ENCODE peak calls at places on chromosomes 6 and 20, in eight cellular contexts. U, A, P, V, M, K, R and Y are unnamed samples.

GRCh38 chr6:101226677-101227135 is 166.8 kb upstream of the GRIK2 start:
- DNase-seq in P (peak), V (no peak), M (peak), R (peak), K (peak), A (no peak), U (peak), Y (peak)

GRCh38 chr6:84860954-84861353 is 96.6 kb upstream of the TBX18 start:
- DNase-seq in U (peak), V (no peak), M (no peak), P (no peak), R (no peak), A (no peak), K (no peak), Y (no peak)

GRCh38 chr6:111777357-111777756 is 95.9 kb downstream of the FYN start:
- DNase-seq in M (no peak), U (no peak), A (no peak), K (no peak), R (no peak), V (no peak), P (no peak), Y (no peak)

GRCh38 chr6:134415681-134416080 is 97.8 kb upstream of the SGK1 start:
- DNase-seq in M (no peak), U (no peak), R (no peak), P (no peak), A (no peak), K (no peak), V (no peak), Y (no peak)

GRCh38 chr6:10384719-10385511 is 30.0 kb downstream of the TFAP2A start:
- DNase-seq in A (no peak), V (no peak), K (no peak), M (no peak), U (no peak), P (no peak), R (no peak), Y (no peak)

GRCh38 chr20:59439243-59439642 is 138.8 kb downstream of the EDN3 start:
- DNase-seq in K (no peak), M (no peak), A (no peak), R (no peak), P (no peak), V (no peak), U (no peak), Y (no peak)

GRCh38 chr6:104940238-104940880 is 16.5 kb upstream of the LIN28B start:
- DNase-seq in P (no peak), U (no peak), V (peak), K (peak), A (no peak), M (no peak), R (no peak), Y (no peak)

GRCh38 chr6:166567107-166567506 is 19.4 kb downstream of the RAMACL start:
- DNase-seq in A (no peak), K (peak), P (peak), R (peak), U (peak), M (peak), V (no peak), Y (peak)

GRCh38 chr6:165178056-165178455 is 131.3 kb downstream of the C6orf118 start:
- DNase-seq in U (peak), V (no peak), R (peak), M (no peak), P (peak), K (no peak), A (no peak), Y (no peak)

GRCh38 chr6:158284340-158285210 is 27.7 kb upstream of the TULP4 start:
- DNase-seq in V (no peak), K (no peak), A (no peak), P (peak), M (peak), U (peak), R (peak), Y (peak)

GRCh38 chr6:125787791-125788190 is 3.0 kb upstream of the NCOA7 start:
- DNase-seq in R (peak), A (peak), V (no peak), P (no peak), M (peak), U (peak), K (no peak), Y (peak)

DNA sequence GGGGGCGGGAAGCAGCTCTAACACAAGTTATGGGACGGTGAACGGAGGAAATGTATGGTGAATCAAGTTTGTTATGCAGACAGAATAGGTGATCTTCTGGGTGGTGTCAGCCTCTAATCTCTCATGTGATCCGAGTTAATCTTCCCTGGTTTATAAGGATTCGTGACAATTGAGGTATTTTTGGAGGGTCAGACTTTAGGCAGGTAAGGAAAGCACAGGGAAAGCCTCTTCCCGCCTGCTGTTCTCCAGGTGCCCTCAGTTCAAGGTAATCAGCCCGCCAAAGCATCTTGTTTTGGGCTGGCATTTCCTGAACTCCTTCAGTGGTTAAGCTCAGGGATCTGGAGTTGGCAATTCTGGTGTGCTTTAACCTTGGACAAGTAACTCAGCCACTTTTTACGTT is 1.2 kb downstream of the CSTF1 start:
- DNase-seq in P (no peak), V (no peak), K (no peak), U (no peak), M (no peak), R (no peak), A (no peak), Y (no peak)
- H3K4me3 ChIP-seq in P (peak), V (peak), K (peak), U (peak), M (peak), R (peak), A (no peak), Y (peak)

GRCh38 chr6:41370488-41371111 is 35.2 kb downstream of the NCR2 start:
- DNase-seq in A (no peak), P (peak), M (no peak), V (no peak), R (no peak), U (no peak), K (no peak), Y (no peak)

GRCh38 chr6:41371992-41372525 is 36.7 kb downstream of the NCR2 start:
- DNase-seq in A (peak), K (peak), M (no peak), U (no peak), V (no peak), P (no peak), R (peak), Y (peak)

GRCh38 chr6:41373367-41373918 is 38.0 kb downstream of the NCR2 start:
- DNase-seq in V (no peak), K (no peak), R (no peak), A (no peak), P (no peak), M (no peak), U (no peak), Y (peak)

GRCh38 chr6:41372526-41373366 is 37.3 kb downstream of the NCR2 start:
- DNase-seq in K (peak), V (no peak), R (no peak), P (no peak), A (no peak), U (no peak), M (no peak), Y (peak)

GRCh38 chr6:41371461-41371991 is 36.1 kb downstream of the NCR2 start:
- DNase-seq in U (peak), M (peak), R (peak), V (peak), P (no peak), A (peak), K (peak), Y (peak)
- H3K4me3 ChIP-seq in U (no peak), M (no peak), R (no peak), V (peak), P (peak), A (no peak), K (peak), Y (no peak)

GRCh38 chr6:22149501-22150490 is 147.0 kb downstream of the PRL start:
- DNase-seq in K (peak), M (peak), P (no peak), R (peak), A (peak), V (no peak), U (no peak), Y (peak)

GRCh38 chr6:22146581-22147468 is 150.0 kb downstream of the PRL start:
- DNase-seq in P (no peak), U (peak), M (no peak), K (no peak), V (peak), A (no peak), R (no peak), Y (no peak)

GRCh38 chr6:22149081-22149480 is 147.8 kb downstream of the PRL start:
- DNase-seq in M (no peak), R (no peak), U (no peak), V (no peak), A (no peak), K (no peak), P (no peak), Y (peak)

GRCh38 chr6:22147469-22147815 is 149.4 kb downstream of the PRL start:
- DNase-seq in A (no peak), M (peak), K (no peak), P (no peak), R (no peak), U (no peak), V (no peak), Y (peak)

GRCh38 chr6:22147983-22148797 is 148.6 kb downstream of the PRL start:
- DNase-seq in K (peak), R (peak), M (peak), V (no peak), P (peak), A (peak), U (peak), Y (peak)
- H3K4me3 ChIP-seq in K (no peak), R (no peak), M (peak), V (peak), P (no peak), A (no peak), U (no peak), Y (no peak)

GRCh38 chr20:47493175-47493953 is 8.3 kb upstream of the NCOA3 start:
- DNase-seq in R (peak), U (peak), K (peak), A (peak), P (peak), M (peak), V (peak), Y (peak)
- H3K4me3 ChIP-seq in R (no peak), U (no peak), K (no peak), A (no peak), P (no peak), M (no peak), V (no peak), Y (no peak)

GRCh38 chr6:40586369-40586768 is 795 bp downstream of the LRFN2 start:
- DNase-seq in R (no peak), A (no peak), K (peak), M (no peak), V (no peak), U (no peak), P (no peak), Y (no peak)
- H3K4me3 ChIP-seq in R (no peak), A (no peak), K (peak), M (no peak), V (peak), U (no peak), P (no peak), Y (no peak)

GRCh38 chr20:51458751-51459439 is 83.6 kb downstream of the NFATC2 start:
- DNase-seq in P (no peak), U (no peak), A (no peak), R (no peak), V (no peak), K (no peak), M (no peak), Y (no peak)

GRCh38 chr20:51456511-51457280 is 85.8 kb downstream of the NFATC2 start:
- DNase-seq in P (peak), M (peak), K (peak), A (peak), U (peak), V (peak), R (peak), Y (peak)

GRCh38 chr20:51460163-51460562 is 82.4 kb downstream of the NFATC2 start:
- DNase-seq in K (no peak), P (no peak), U (no peak), V (no peak), A (no peak), R (no peak), M (no peak), Y (no peak)

GRCh38 chr20:51454250-51454865 is 88.2 kb downstream of the NFATC2 start:
- DNase-seq in R (no peak), V (no peak), M (no peak), P (no peak), K (no peak), A (no peak), U (no peak), Y (no peak)

DNA sequence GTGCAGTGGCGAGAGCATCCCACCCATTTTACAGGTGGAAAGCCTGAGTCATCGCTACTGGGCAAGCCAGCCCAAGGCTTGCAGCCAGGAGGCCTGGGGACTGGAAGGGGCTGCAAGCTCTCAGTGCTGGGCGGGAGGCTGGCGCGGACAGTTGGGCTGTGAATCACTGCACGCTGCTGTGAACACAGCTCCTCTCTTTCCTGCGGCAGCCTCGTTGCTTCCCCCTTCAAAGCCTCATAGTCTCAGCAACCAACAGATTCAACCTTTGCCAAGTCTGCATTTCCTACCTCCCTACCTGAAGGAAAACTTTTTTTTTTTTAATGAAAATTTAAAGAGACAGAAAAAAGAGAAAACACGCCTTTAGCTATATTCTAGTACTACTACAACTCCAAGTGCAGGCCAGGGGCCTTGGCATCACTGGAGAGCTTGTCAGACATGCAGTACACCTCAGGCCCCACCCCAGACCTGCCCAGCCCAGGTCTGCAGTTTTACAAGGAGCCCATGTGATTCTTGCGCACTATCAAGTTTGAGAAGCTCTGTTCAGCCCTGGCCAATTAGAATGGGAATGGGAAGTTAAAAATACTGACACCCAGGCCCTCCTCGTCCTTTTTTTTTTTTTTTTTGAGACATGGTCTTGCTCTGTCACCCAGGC is 85.1 kb downstream of the NFATC2 start:
- DNase-seq in R (peak), M (peak), V (peak), K (peak), A (peak), P (peak), U (peak), Y (peak)
- H3K4me3 ChIP-seq in R (no peak), M (no peak), V (no peak), K (peak), A (no peak), P (no peak), U (no peak), Y (no peak)

GRCh38 chr20:32285621-32286334 is 8.3 kb downstream of the KIF3B start:
- DNase-seq in R (peak), K (peak), A (peak), P (peak), M (peak), U (peak), V (no peak), Y (no peak)
- H3K4me3 ChIP-seq in R (no peak), K (no peak), A (no peak), P (no peak), M (no peak), U (no peak), V (no peak), Y (no peak)

DNA sequence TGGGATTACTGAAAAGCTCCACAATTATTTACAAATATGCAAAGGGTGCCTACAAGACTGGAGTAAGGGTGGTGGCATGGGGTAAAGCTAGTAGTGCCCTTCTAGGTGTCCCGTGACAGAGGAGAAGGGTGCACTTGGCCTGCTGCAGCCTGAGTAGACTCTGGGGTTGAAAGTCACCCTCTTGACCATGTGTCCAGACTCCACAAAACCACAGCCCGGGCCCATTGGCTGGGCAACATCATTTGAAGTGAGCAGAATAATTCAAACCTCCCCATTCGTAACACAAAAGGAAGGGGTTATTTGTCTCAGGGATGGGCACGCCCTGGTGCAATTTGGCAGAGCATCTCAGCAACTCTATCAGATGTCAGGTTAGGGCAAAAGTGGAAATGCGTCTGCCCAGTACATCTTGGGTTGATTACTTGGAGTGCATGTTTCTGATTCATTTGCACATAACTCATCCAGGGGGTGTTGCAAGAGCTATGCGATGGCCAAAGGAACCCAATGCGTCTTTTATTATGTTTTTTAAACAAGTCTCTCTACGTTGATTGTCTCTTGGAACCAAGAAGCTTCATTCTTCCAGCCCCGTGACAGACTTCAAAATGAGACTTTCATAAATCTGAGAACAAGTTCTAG is 56.7 kb downstream of the ISM1 start:
- DNase-seq in R (peak), P (no peak), M (no peak), V (no peak), A (no peak), U (peak), K (no peak), Y (no peak)
- H3K4me3 ChIP-seq in R (no peak), P (no peak), M (no peak), V (no peak), A (no peak), U (no peak), K (no peak), Y (no peak)